ENCODE peak calls at places on chromosome 21, in ten cellular contexts. P is astrocyte, O is HFF-Myc, A is psoas muscle, C is A673, F is fibroblast of lung, Q is fibroblast of villous mesenchyme, K is neural crest cell, L is spleen, X is hepatocyte. B is an unnamed sample.

GRCh38 chr21:33122507-33122906 is 52.6 kb downstream of the OLIG1 start:
- DNase-seq in C (no peak), Q (no peak), X (no peak), P (no peak), K (no peak), O (no peak), L (no peak), F (no peak), A (no peak), B (no peak)

GRCh38 chr21:33374080-33374873 is 28.9 kb upstream of the IFNGR2 start:
- DNase-seq in F (peak; percentile 56), X (peak; percentile 27), O (peak; percentile 45), P (peak; percentile 35), K (no peak), A (no peak), L (no peak), Q (peak; percentile 66), C (peak; percentile 61), B (peak; percentile 11)

GRCh38 chr21:44344541-44345183 is 5.5 kb upstream of the CFAP410 start:
- DNase-seq in X (no peak), K (no peak), A (no peak), P (no peak), L (no peak), Q (no peak), C (no peak), O (no peak), F (no peak), B (no peak)

GRCh38 chr21:27407296-27407695 is 440.4 kb upstream of the ADAMTS5 start:
- DNase-seq in F (no peak), P (no peak), X (no peak), C (no peak), Q (no peak), L (no peak), A (no peak), K (no peak), O (no peak), B (no peak)

GRCh38 chr21:32771134-32771523 is 426 bp downstream of the PAXBP1 start:
- DNase-seq in O (no peak), F (peak; percentile 60), Q (peak; percentile 68), P (peak; percentile 46), X (peak; percentile 84), K (no peak), C (peak; percentile 56), A (peak; percentile 59), L (peak; percentile 93), B (peak; percentile 57)

GRCh38 chr21:44601596-44602473 is 1.4 kb downstream of the KRTAP10-7 start:
- DNase-seq in A (no peak), F (no peak), Q (no peak), C (no peak), P (no peak), K (no peak), O (no peak), L (no peak), X (no peak), B (no peak)

GRCh38 chr21:36792505-36792967 is 93.6 kb downstream of the SIM2 start:
- DNase-seq in C (no peak), K (no peak), F (peak; percentile 58), L (no peak), O (no peak), A (peak; percentile 26), P (peak; percentile 44), X (no peak), Q (no peak), B (no peak)

GRCh38 chr21:36487641-36488307 is 7.9 kb upstream of the CLDN14 start:
- DNase-seq in F (peak; percentile 65), A (no peak), X (no peak), L (no peak), Q (no peak), K (no peak), C (peak; percentile 95), O (no peak), P (peak; percentile 55), B (no peak)

GRCh38 chr21:31484219-31484618 is 140.2 kb upstream of the TIAM1 start:
- DNase-seq in P (no peak), O (no peak), X (no peak), F (no peak), L (no peak), A (no peak), K (no peak), Q (no peak), C (no peak), B (no peak)

GRCh38 chr21:36647279-36648093 is 51.4 kb upstream of the SIM2 start:
- DNase-seq in C (peak; percentile 80), X (peak; percentile 70), P (peak; percentile 70), Q (peak; percentile 59), F (peak; percentile 76), A (no peak), K (no peak), L (no peak), O (no peak), B (peak; percentile 22)

GRCh38 chr21:29346771-29347170 is 48.0 kb downstream of the BACH1 start:
- DNase-seq in A (no peak), K (no peak), C (no peak), Q (no peak), F (no peak), X (no peak), O (no peak), P (no peak), L (no peak), B (no peak)

GRCh38 chr21:31873696-31874599 is 1.1 kb downstream of the HUNK start:
- DNase-seq in C (peak; percentile 43), L (peak; percentile 78), A (peak; percentile 66), K (peak; percentile 84), O (no peak), F (peak; percentile 25), Q (no peak), X (peak; percentile 83), P (peak; percentile 12), B (peak; percentile 91)

GRCh38 chr21:44012474-44013379 is 618 bp downstream of the TRAPPC10 start:
- DNase-seq in Q (peak; percentile 36), F (peak; percentile 24), C (peak; percentile 63), A (peak; percentile 72), L (peak; percentile 95), O (no peak), P (no peak), K (peak; percentile 41), X (peak; percentile 76), B (peak; percentile 77)

GRCh38 chr21:44498965-44499560 is 40.9 kb downstream of the KRTAP10-1 start:
- DNase-seq in Q (no peak), A (no peak), K (no peak), O (no peak), F (no peak), C (no peak), P (no peak), X (no peak), L (no peak), B (no peak)

GRCh38 chr21:26966360-26966977 is 419 bp downstream of the ADAMTS5 start:
- DNase-seq in X (peak; percentile 25), K (no peak), F (peak; percentile 19), C (no peak), P (peak; percentile 10), L (peak; percentile 44), O (no peak), Q (peak; percentile 31), A (peak; percentile 32), B (no peak)

GRCh38 chr21:19941626-19942025 is 1056.6 kb upstream of the NCAM2 start:
- DNase-seq in Q (no peak), X (no peak), P (no peak), O (no peak), A (no peak), C (no peak), L (no peak), F (no peak), K (no peak), B (no peak)

GRCh38 chr21:36202721-36203602 is 46.3 kb downstream of the DOP1B start:
- DNase-seq in C (no peak), X (no peak), Q (peak; percentile 9), O (no peak), P (no peak), K (no peak), A (no peak), L (no peak), F (peak; percentile 20), B (no peak)

GRCh38 chr21:42674351-42674940 is 21.0 kb downstream of the PDE9A start:
- DNase-seq in P (no peak), O (no peak), L (no peak), F (no peak), C (peak; percentile 86), A (peak; percentile 50), K (peak; percentile 24), X (peak; percentile 76), Q (peak; percentile 60), B (peak; percentile 73)
- TF ChIP-seq CTCF in P (no peak), O (no peak), L (no peak), F (no peak), C (no peak), A (no peak), K (no peak), X (no peak), Q (no peak), B (no peak)

GRCh38 chr21:38796426-38796825 is 9.3 kb upstream of the ETS2 start:
- DNase-seq in C (no peak), L (no peak), P (peak; percentile 66), Q (no peak), A (no peak), X (no peak), O (no peak), K (no peak), F (peak; percentile 79), B (no peak)
- TF ChIP-seq CTCF in C (no peak), L (no peak), P (peak; percentile 24), Q (no peak), A (no peak), X (no peak), O (no peak), K (no peak), F (no peak), B (no peak)

DNA sequence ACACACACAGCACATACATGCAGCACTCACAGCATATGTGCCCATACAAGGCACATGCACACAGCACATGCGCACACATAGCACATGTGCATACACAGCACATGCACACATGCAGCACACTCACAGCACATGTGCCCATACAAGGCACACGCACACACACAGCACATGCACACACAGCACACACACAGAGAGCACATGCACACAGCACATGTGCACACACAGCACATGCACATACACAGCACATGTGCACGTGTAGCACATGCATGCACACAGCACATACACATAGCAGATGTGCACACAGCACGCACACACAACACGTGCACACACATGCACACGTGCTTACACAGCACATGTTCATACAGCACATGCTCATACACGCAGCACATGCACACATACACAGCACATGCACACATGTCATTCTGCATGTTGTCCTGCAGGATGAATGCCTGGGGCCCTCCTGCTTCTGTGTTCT is 48.1 kb downstream of the PCNT start:
- DNase-seq in K (no peak), P (no peak), X (no peak), O (no peak), L (no peak), F (no peak), C (no peak), Q (no peak), A (no peak), B (no peak)
- TF ChIP-seq CTCF in K (no peak), P (no peak), X (no peak), O (no peak), L (no peak), F (no peak), C (no peak), Q (no peak), A (no peak), B (no peak)

DNA sequence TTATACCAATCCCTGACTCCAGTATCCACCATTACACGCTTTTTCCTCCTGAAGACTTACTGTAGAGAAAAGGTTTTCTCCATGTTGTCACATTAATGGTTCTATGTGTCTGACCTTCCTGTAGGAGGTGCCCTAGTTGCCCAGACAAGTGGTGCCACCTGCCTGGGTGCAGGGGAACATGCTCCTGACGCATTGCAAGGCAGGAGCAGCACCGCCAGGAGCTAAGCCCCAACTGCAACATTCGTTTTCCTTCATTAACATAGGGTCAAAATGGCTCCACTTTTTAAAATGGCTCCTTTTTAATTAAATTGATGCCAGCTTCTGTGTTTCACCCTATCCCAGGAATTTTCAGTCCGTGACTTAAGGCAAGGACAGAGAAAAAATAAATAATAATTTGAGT is 220.1 kb upstream of the SAMSN1 start:
- DNase-seq in A (no peak), P (no peak), X (no peak), C (peak; percentile 6), F (no peak), K (no peak), Q (no peak), L (no peak), O (no peak), B (no peak)
- TF ChIP-seq CTCF in A (no peak), P (no peak), X (no peak), C (peak; percentile 31), F (no peak), K (no peak), Q (no peak), L (no peak), O (no peak), B (no peak)